ENCODE peak calls at places on chromosomes 4 and X, in nine cellular contexts. X, Z, G, F, S, N, I, W and E are unnamed samples.

GRCh38 chr4:128310266-128310697 is 22.7 kb upstream of the PGRMC2 start:
- DNase-seq in S (peak; percentile 55), G (peak; percentile 47), W (no peak), X (no peak), F (peak; percentile 29), N (peak; percentile 39), I (no peak), Z (no peak), E (peak; percentile 21)

GRCh38 chr4:41977709-41978108 is 3.8 kb upstream of the DCAF4L1 start:
- DNase-seq in S (no peak), Z (no peak), X (peak; percentile 18), N (no peak), I (no peak), G (no peak), W (peak; percentile 23), F (no peak), E (no peak)

GRCh38 chr4:55500072-55500471 is 46.6 kb downstream of the CLOCK start:
- DNase-seq in Z (no peak), W (no peak), I (no peak), F (no peak), X (no peak), N (no peak), S (no peak), G (no peak), E (no peak)

GRCh38 chr4:148273501-148273986 is 168.7 kb downstream of the NR3C2 start:
- DNase-seq in S (no peak), I (no peak), X (no peak), Z (no peak), W (no peak), N (no peak), F (no peak), G (no peak), E (no peak)

GRCh38 chr4:77201857-77202256 is 44.9 kb downstream of the CCNG2 start:
- DNase-seq in N (no peak), Z (no peak), G (no peak), I (no peak), F (no peak), W (no peak), S (no peak), X (no peak), E (no peak)

GRCh38 chr4:87317527-87317926 is 5.2 kb downstream of the HSD17B13 start:
- DNase-seq in W (no peak), N (no peak), X (no peak), G (no peak), F (no peak), I (no peak), S (no peak), Z (no peak), E (no peak)

GRCh38 chr4:27048350-27049100 is 187.9 kb downstream of the STIM2 start:
- DNase-seq in Z (no peak), N (peak; percentile 34), W (peak; percentile 12), I (no peak), F (peak; percentile 46), X (peak; percentile 22), G (peak; percentile 18), S (no peak), E (no peak)

GRCh38 chrX:57121162-57121741 is at the start of gene SPIN2B:
- DNase-seq in X (peak; percentile 75), S (peak; percentile 80), F (peak; percentile 7), N (peak; percentile 96), W (peak; percentile 87), Z (peak; percentile 23), I (peak; percentile 59), G (peak; percentile 98), E (peak; percentile 72)

GRCh38 chrX:112645774-112646173 is 34.0 kb downstream of the LHFPL1 start:
- DNase-seq in S (no peak), X (no peak), F (no peak), N (no peak), G (no peak), I (no peak), W (no peak), Z (no peak), E (no peak)

GRCh38 chrX:19554786-19555185 is 39.5 kb upstream of the MAP3K15 start:
- DNase-seq in X (peak; percentile 86), W (no peak), S (no peak), I (no peak), F (no peak), Z (peak; percentile 47), N (no peak), G (no peak), E (no peak)

GRCh38 chr4:15964159-15964558 is 1.2 kb upstream of the FGFBP2 start:
- DNase-seq in Z (no peak), G (peak; percentile 44), F (no peak), N (no peak), X (no peak), I (no peak), W (no peak), S (no peak), E (no peak)

GRCh38 chrX:75968293-75968692 is 183.2 kb upstream of the MAGEE2 start:
- DNase-seq in G (peak; percentile 77), I (no peak), F (no peak), Z (no peak), N (no peak), S (no peak), W (no peak), X (no peak), E (no peak)

GRCh38 chrX:103101280-103102042 is 8.5 kb upstream of the NXF3 start:
- DNase-seq in F (no peak), W (no peak), N (no peak), S (no peak), G (peak; percentile 62), I (no peak), X (no peak), Z (no peak), E (peak; percentile 16)

GRCh38 chr4:23033796-23034195 is 341.1 kb downstream of the GBA3 start:
- DNase-seq in F (no peak), I (no peak), N (no peak), Z (no peak), X (peak; percentile 89), S (no peak), W (no peak), G (no peak), E (no peak)

GRCh38 chr4:40196724-40197281 is at the start of gene RHOH:
- DNase-seq in S (no peak), N (peak; percentile 29), I (peak; percentile 45), X (no peak), Z (no peak), F (no peak), G (no peak), W (peak; percentile 98), E (no peak)

GRCh38 chr4:18439306-18439705 is 417.8 kb upstream of the LCORL start:
- DNase-seq in F (no peak), I (no peak), Z (no peak), N (peak; percentile 15), X (no peak), G (no peak), W (no peak), S (no peak), E (no peak)

GRCh38 chrX:124791492-124792095 is 445.2 kb downstream of the SH2D1A start:
- DNase-seq in Z (no peak), F (no peak), X (no peak), I (no peak), G (no peak), S (no peak), W (no peak), N (no peak), E (no peak)

GRCh38 chrX:41923925-41924693 is 755 bp upstream of the CASK start:
- DNase-seq in X (peak; percentile 39), W (peak; percentile 61), S (peak; percentile 16), Z (peak; percentile 7), G (peak; percentile 45), F (no peak), N (peak; percentile 56), I (no peak), E (peak; percentile 38)